ENCODE peak calls at places on chromosomes 5 and 9, in nine cellular contexts. R is frontal cortex, L is amniotic stem cell, F is NCI-H1694 treated with DMSO at 0.1 percent for 48 hours, W is T-helper 9 cell, G is posterior vena cava, X is Right ventricle myocardium superior, P is NCI-H774, N is tibial artery. M is an unnamed sample.

GRCh38 chr5:43008369-43009158 is 31.6 kb downstream of the ANXA2R start:
- DNase-seq in R (no peak), L (no peak), F (peak), W (peak), G (peak), X (peak), P (peak), N (peak), M (no peak)

GRCh38 chr9:106927916-106928315 is 65.0 kb downstream of the ZNF462 start:
- DNase-seq in R (no peak), L (no peak), F (no peak), W (no peak), G (no peak), X (no peak), P (no peak), N (no peak), M (no peak)

GRCh38 chr9:133403766-133404439 is 13.9 kb downstream of the REXO4 start:
- DNase-seq in R (no peak), L (no peak), F (peak), W (peak), G (no peak), X (no peak), P (peak), N (no peak), M (no peak)

GRCh38 chr5:170080786-170081445 is 24.8 kb upstream of the FOXI1 start:
- DNase-seq in R (no peak), L (no peak), F (no peak), W (no peak), G (no peak), X (no peak), P (no peak), N (no peak), M (no peak)

GRCh38 chr9:136284951-136285350 is 18.9 kb downstream of the CCDC187 start:
- DNase-seq in R (no peak), L (no peak), F (no peak), W (no peak), G (no peak), X (no peak), P (no peak), N (no peak), M (no peak)

GRCh38 chr5:87997662-87998061 is 271.0 kb downstream of the TMEM161B start:
- DNase-seq in R (no peak), L (no peak), F (no peak), W (no peak), G (no peak), X (no peak), P (no peak), N (no peak), M (no peak)

GRCh38 chr9:95189230-95190098 is 128.0 kb downstream of the FANCC start:
- DNase-seq in R (peak), L (peak), F (no peak), W (no peak), G (no peak), X (no peak), P (no peak), N (peak), M (peak)

GRCh38 chr9:73037613-73038012 is 84.8 kb upstream of the ALDH1A1 start:
- DNase-seq in R (no peak), L (no peak), F (no peak), W (no peak), G (no peak), X (no peak), P (no peak), N (no peak), M (no peak)

GRCh38 chr9:135959814-135960213 is 1.4 kb downstream of the UBAC1 start:
- DNase-seq in R (no peak), L (no peak), F (no peak), W (no peak), G (no peak), X (peak), P (no peak), N (no peak), M (no peak)

GRCh38 chr5:73120222-73121108 is at the start of gene TMEM171:
- DNase-seq in R (peak), L (no peak), F (no peak), W (no peak), G (peak), X (peak), P (peak), N (no peak), M (peak)

GRCh38 chr5:65190328-65191053 is 291.2 kb downstream of the ADAMTS6 start:
- DNase-seq in R (no peak), L (peak), F (no peak), W (no peak), G (no peak), X (no peak), P (no peak), N (no peak), M (peak)

GRCh38 chr9:130865921-130866320 is 30.7 kb downstream of the QRFP start:
- DNase-seq in R (no peak), L (no peak), F (no peak), W (no peak), G (no peak), X (no peak), P (no peak), N (no peak), M (no peak)

GRCh38 chr9:136052433-136052880 is 42.6 kb downstream of the NACC2 start:
- DNase-seq in R (no peak), L (no peak), F (no peak), W (no peak), G (no peak), X (no peak), P (no peak), N (peak), M (no peak)

GRCh38 chr9:33024966-33025571 is at the start of gene DNAJA1:
- DNase-seq in R (peak), L (peak), F (peak), W (peak), G (peak), X (peak), P (peak), N (peak), M (peak)

GRCh38 chr9:128495804-128496417 is 8.6 kb upstream of the GLE1 start:
- DNase-seq in R (no peak), L (no peak), F (no peak), W (no peak), G (no peak), X (no peak), P (no peak), N (peak), M (no peak)

GRCh38 chr5:129747847-129748407 is at the start of gene MINAR2:
- DNase-seq in R (no peak), L (no peak), F (no peak), W (no peak), G (no peak), X (no peak), P (no peak), N (no peak), M (no peak)

GRCh38 chr5:135497971-135498661 is 37.6 kb downstream of the NEUROG1 start:
- DNase-seq in R (no peak), L (no peak), F (peak), W (no peak), G (no peak), X (no peak), P (no peak), N (no peak), M (no peak)

GRCh38 chr9:22124263-22125011 is 115.3 kb upstream of the CDKN2B start:
- DNase-seq in R (no peak), L (no peak), F (no peak), W (no peak), G (no peak), X (no peak), P (no peak), N (no peak), M (no peak)

GRCh38 chr9:134331186-134332025 is 5.2 kb downstream of the RXRA start:
- DNase-seq in R (no peak), L (no peak), F (no peak), W (no peak), G (no peak), X (peak), P (no peak), N (no peak), M (no peak)